ENCODE peak calls at places on chromosome 13, in eight cellular contexts. B, I, S, M, P, K, W and T are unnamed samples.

GRCh38 chr13:44425815-44426078 is 52.1 kb downstream of the SERP2 start:
- ATAC-seq in K (no peak), M (no peak), I (no peak), S (no peak), P (no peak), W (no peak), B (no peak), T (no peak)

GRCh38 chr13:107075576-107075975 is 507.6 kb upstream of the ARGLU1 start:
- ATAC-seq in I (no peak), M (no peak), K (no peak), P (no peak), B (no peak), S (no peak), W (no peak), T (no peak)

GRCh38 chr13:74052402-74052928 is 81.7 kb downstream of the KLF12 start:
- ATAC-seq in S (no peak), K (no peak), W (no peak), I (no peak), M (no peak), B (no peak), P (no peak), T (no peak)

GRCh38 chr13:44011036-44011435 is 131.3 kb downstream of the LACC1 start:
- ATAC-seq in I (no peak), M (no peak), K (no peak), W (peak; percentile 51), P (no peak), S (no peak), B (peak; percentile 54), T (no peak)

GRCh38 chr13:99027260-99027659 is 49.4 kb upstream of the DOCK9 start:
- ATAC-seq in K (no peak), S (peak; percentile 41), W (no peak), I (no peak), P (no peak), M (no peak), B (no peak), T (no peak)

GRCh38 chr13:48942131-48942530 is 33.6 kb upstream of the FNDC3A start:
- ATAC-seq in M (no peak), B (no peak), K (no peak), P (no peak), S (no peak), I (no peak), W (no peak), T (no peak)

GRCh38 chr13:65540064-65540635 is 1690.0 kb downstream of the PCDH9 start:
- ATAC-seq in B (no peak), M (no peak), K (no peak), S (no peak), W (no peak), P (no peak), I (no peak), T (no peak)

GRCh38 chr13:68727165-68727564 is 1380.5 kb upstream of the ATXN8OS start:
- ATAC-seq in I (no peak), K (no peak), M (no peak), B (no peak), W (no peak), P (no peak), S (no peak), T (no peak)

GRCh38 chr13:26601669-26602068 is 44.2 kb downstream of the WASF3 start:
- ATAC-seq in K (no peak), W (no peak), B (no peak), M (no peak), S (peak; percentile 74), P (no peak), I (peak; percentile 20), T (no peak)

GRCh38 chr13:46983881-46984280 is 87.0 kb upstream of the HTR2A start:
- ATAC-seq in I (peak; percentile 34), W (no peak), S (no peak), K (no peak), B (no peak), P (no peak), M (peak; percentile 75), T (no peak)

GRCh38 chr13:40113644-40114304 is 458.3 kb downstream of the COG6 start:
- ATAC-seq in M (no peak), I (peak; percentile 50), B (no peak), P (no peak), W (peak; percentile 62), K (no peak), S (no peak), T (peak; percentile 26)

GRCh38 chr13:43786766-43787517 is at the start of gene ENOX1:
- ATAC-seq in B (peak; percentile 80), S (peak; percentile 65), P (peak; percentile 85), K (peak; percentile 82), W (peak; percentile 77), M (peak; percentile 92), I (peak; percentile 79), T (peak; percentile 71)

GRCh38 chr13:33721719-33722118 is 96.2 kb upstream of the RFC3 start:
- ATAC-seq in K (peak; percentile 71), S (no peak), P (peak; percentile 63), M (no peak), W (no peak), I (peak; percentile 37), B (peak; percentile 77), T (peak; percentile 32)

GRCh38 chr13:98467263-98467985 is 109.5 kb downstream of the STK24 start:
- ATAC-seq in I (peak; percentile 73), M (peak; percentile 32), B (peak; percentile 85), W (peak; percentile 94), K (peak; percentile 83), S (no peak), P (peak; percentile 88), T (no peak)

GRCh38 chr13:42393573-42394360 is 121.8 kb downstream of the AKAP11 start:
- ATAC-seq in M (no peak), P (no peak), W (no peak), I (no peak), B (no peak), S (peak; percentile 26), K (no peak), T (no peak)

GRCh38 chr13:19794552-19795143 is 11.9 kb upstream of the PSPC1 start:
- ATAC-seq in W (no peak), S (no peak), P (no peak), I (peak; percentile 22), B (no peak), K (no peak), M (no peak), T (no peak)

GRCh38 chr13:97306646-97307045 is 84.5 kb downstream of the MBNL2 start:
- ATAC-seq in P (no peak), B (peak; percentile 40), M (peak; percentile 45), W (no peak), I (no peak), S (no peak), K (no peak), T (no peak)

GRCh38 chr13:30654430-30654829 is 36.7 kb downstream of the USPL1 start:
- ATAC-seq in S (peak; percentile 78), M (no peak), K (no peak), W (no peak), P (no peak), I (no peak), B (no peak), T (no peak)

GRCh38 chr13:106630162-106630561 is 62.2 kb upstream of the ARGLU1 start:
- ATAC-seq in B (no peak), I (no peak), W (no peak), S (no peak), P (no peak), M (no peak), K (no peak), T (no peak)

GRCh38 chr13:106143930-106144709 is 391.3 kb downstream of the EFNB2 start:
- ATAC-seq in I (peak; percentile 92), M (no peak), K (no peak), P (no peak), B (no peak), W (no peak), S (no peak), T (no peak)

GRCh38 chr13:60051754-60052153 is 112.0 kb downstream of the DIAPH3 start:
- ATAC-seq in I (no peak), K (no peak), M (no peak), P (no peak), B (no peak), S (no peak), W (no peak), T (no peak)

GRCh38 chr13:99075268-99076191 is 97.7 kb upstream of the DOCK9 start:
- ATAC-seq in I (no peak), M (no peak), P (no peak), K (no peak), B (no peak), S (peak; percentile 91), W (no peak), T (no peak)

GRCh38 chr13:21668665-21669599 is 1.9 kb upstream of the FGF9 start:
- ATAC-seq in B (peak; percentile 39), I (no peak), K (no peak), P (peak; percentile 26), W (no peak), M (no peak), S (peak; percentile 44), T (no peak)

GRCh38 chr13:103788061-103788652 is 721.9 kb upstream of the SLC10A2 start:
- ATAC-seq in I (no peak), K (no peak), P (peak; percentile 81), B (peak; percentile 60), W (no peak), M (no peak), S (no peak), T (no peak)

GRCh38 chr13:42071667-42072419 is 23.4 kb downstream of the DGKH start:
- ATAC-seq in I (no peak), W (no peak), K (no peak), S (no peak), P (no peak), M (no peak), B (no peak), T (no peak)

GRCh38 chr13:43095771-43096719 is 72.7 kb downstream of the DNAJC15 start:
- ATAC-seq in W (no peak), P (no peak), B (no peak), M (no peak), S (no peak), I (no peak), K (no peak), T (no peak)

GRCh38 chr13:32036131-32036695 is 4.6 kb downstream of the FRY start:
- ATAC-seq in I (peak; percentile 20), B (peak; percentile 29), S (no peak), W (no peak), M (peak; percentile 21), K (no peak), P (peak; percentile 52), T (no peak)

GRCh38 chr13:96993660-96994029 is 631 bp downstream of the OXGR1 start:
- ATAC-seq in K (no peak), B (no peak), W (no peak), I (peak; percentile 38), P (peak; percentile 20), M (no peak), S (no peak), T (no peak)

GRCh38 chr13:108155185-108156106 is 59.9 kb downstream of the LIG4 start:
- ATAC-seq in B (no peak), K (no peak), W (no peak), P (no peak), M (no peak), S (peak; percentile 45), I (peak; percentile 87), T (no peak)

GRCh38 chr13:112579310-112579843 is 8.6 kb downstream of the TUBGCP3 start:
- ATAC-seq in I (no peak), M (no peak), B (no peak), K (no peak), W (no peak), S (no peak), P (no peak), T (no peak)